ENCODE peak calls at places on chromosomes 11 and 22, in four cellular contexts. H is HTR-8/SVneo, O is HL-60, N is LoVo. V is an unnamed sample.

GRCh38 chr22:31491218-31491962 is 1.7 kb upstream of the EIF4ENIF1 start:
- DNase-seq in N (no peak), O (no peak), H (no peak), V (no peak)

GRCh38 chr22:50460942-50461341 is 13.9 kb downstream of the SBF1 start:
- DNase-seq in N (no peak), O (no peak), H (no peak), V (no peak)

GRCh38 chr11:45804806-45805304 is at the start of gene SLC35C1:
- DNase-seq in O (peak; percentile 91), N (peak; percentile 96), H (peak; percentile 93), V (peak; percentile 95)

GRCh38 chr11:61004037-61004641 is 32.7 kb downstream of the CD6 start:
- DNase-seq in N (no peak), H (no peak), O (no peak), V (no peak)

GRCh38 chr22:46057762-46058420 is 80.9 kb upstream of the WNT7B start:
- DNase-seq in H (no peak), N (peak; percentile 67), O (no peak), V (no peak)

GRCh38 chr11:102421262-102421661 is 31.3 kb downstream of the TMEM123 start:
- DNase-seq in O (no peak), N (no peak), H (no peak), V (peak; percentile 30)

GRCh38 chr11:128365044-128365443 is 222.3 kb downstream of the ETS1 start:
- DNase-seq in H (peak; percentile 17), N (peak; percentile 22), O (no peak), V (peak; percentile 42)

GRCh38 chr11:47941907-47942558 is 38.3 kb upstream of the PTPRJ start:
- DNase-seq in O (peak; percentile 82), H (no peak), N (no peak), V (peak; percentile 27)

GRCh38 chr11:113387605-113388211 is at the start of gene ANKK1:
- DNase-seq in N (peak; percentile 47), H (no peak), O (no peak), V (peak; percentile 43)

GRCh38 chr22:35915477-35916013 is 113.1 kb downstream of the RBFOX2 start:
- DNase-seq in N (no peak), H (no peak), O (no peak), V (peak; percentile 62)

GRCh38 chr22:50186789-50187523 is 1.2 kb downstream of the TRABD start:
- DNase-seq in H (no peak), N (no peak), O (no peak), V (no peak)

GRCh38 chr11:95426823-95427462 is 195.9 kb upstream of the SESN3 start:
- DNase-seq in H (no peak), O (no peak), N (no peak), V (no peak)

GRCh38 chr22:46179748-46180147 is 29.4 kb downstream of the PPARA start:
- DNase-seq in O (no peak), N (no peak), H (no peak), V (no peak)

GRCh38 chr11:66112640-66113098 is 42.6 kb downstream of the PACS1 start:
- DNase-seq in O (no peak), N (peak; percentile 32), H (peak; percentile 62), V (peak; percentile 61)

GRCh38 chr22:49008682-49009235 is 818.9 kb downstream of the BRD1 start:
- DNase-seq in O (no peak), N (no peak), H (no peak), V (no peak)

GRCh38 chr11:34274712-34275398 is 83.0 kb downstream of the ABTB2 start:
- DNase-seq in H (peak; percentile 89), N (no peak), O (no peak), V (peak; percentile 98)

GRCh38 chr11:120214581-120214980 is 3.7 kb downstream of the OAF start:
- DNase-seq in N (no peak), H (no peak), O (no peak), V (no peak)

GRCh38 chr11:56093008-56093407 is at the start of gene OR8I2:
- DNase-seq in N (no peak), O (no peak), H (no peak), V (no peak)

GRCh38 chr11:8375460-8375859 is 111.8 kb upstream of the LMO1 start:
- DNase-seq in N (no peak), O (no peak), H (no peak), V (peak; percentile 23)

GRCh38 chr22:47092896-47093311 is 330.5 kb downstream of the TBC1D22A start:
- DNase-seq in N (no peak), O (no peak), H (peak; percentile 29), V (peak; percentile 39)

GRCh38 chr11:2266586-2267305 is 3.6 kb downstream of the ASCL2 start:
- DNase-seq in O (no peak), H (no peak), N (no peak), V (no peak)

V was measured in kidney tubule cell.